ENCODE peak calls at places on chromosome 2, in eight cellular contexts. Y is osteocyte, F is NCI-H524, W is NCI-H345, X is NCI-H1417, S is H9, Z is glomerular endothelial cell, T is NCI-H1105. H is an unnamed sample.

GRCh38 chr2:61471905-61472805 is 1.3 kb upstream of the USP34 start:
- DNase-seq in Y (no peak), F (peak; percentile 38), W (peak; percentile 47), X (peak; percentile 73), S (no peak), Z (no peak), T (peak; percentile 29), H (no peak)

GRCh38 chr2:239675856-239676715 is 275.3 kb upstream of the HDAC4 start:
- DNase-seq in Y (peak; percentile 79), F (no peak), W (no peak), X (no peak), S (peak; percentile 27), Z (no peak), T (no peak), H (no peak)

GRCh38 chr2:96832751-96833507 is 10.9 kb downstream of the ANKRD23 start:
- DNase-seq in Y (no peak), F (no peak), W (peak; percentile 97), X (peak; percentile 94), S (peak; percentile 93), Z (no peak), T (peak; percentile 90), H (no peak)

GRCh38 chr2:27408601-27409320 is 630 bp downstream of the PPM1G start:
- DNase-seq in Y (no peak), F (peak; percentile 42), W (peak; percentile 45), X (peak; percentile 25), S (no peak), Z (no peak), T (no peak), H (peak; percentile 22)

GRCh38 chr2:232860593-232861241 is 9.3 kb upstream of the SNORC start:
- DNase-seq in Y (no peak), F (no peak), W (no peak), X (no peak), S (no peak), Z (no peak), T (no peak), H (no peak)

GRCh38 chr2:95159690-95160449 is at the start of gene ZNF514:
- DNase-seq in Y (peak; percentile 88), F (peak; percentile 49), W (peak; percentile 76), X (peak; percentile 65), S (peak; percentile 68), Z (no peak), T (peak; percentile 36), H (peak; percentile 91)

GRCh38 chr2:9347411-9347853 is 75.9 kb downstream of the ITGB1BP1 start:
- DNase-seq in Y (no peak), F (no peak), W (no peak), X (no peak), S (no peak), Z (peak; percentile 18), T (no peak), H (no peak)

GRCh38 chr2:241801611-241802420 is 7.2 kb upstream of the NEU4 start:
- DNase-seq in Y (no peak), F (no peak), W (no peak), X (no peak), S (peak; percentile 69), Z (no peak), T (no peak), H (peak; percentile 33)

GRCh38 chr2:231167745-231168459 is 30.5 kb upstream of the ARMC9 start:
- DNase-seq in Y (no peak), F (no peak), W (no peak), X (no peak), S (no peak), Z (no peak), T (no peak), H (no peak)

GRCh38 chr2:112204411-112204810 is 50.4 kb downstream of the ZC3H8 start:
- DNase-seq in Y (no peak), F (no peak), W (peak; percentile 6), X (no peak), S (no peak), Z (no peak), T (peak; percentile 8), H (no peak)

GRCh38 chr2:94602466-94602865 is 268.8 kb upstream of the TEKT4 start:
- DNase-seq in Y (no peak), F (no peak), W (no peak), X (no peak), S (no peak), Z (no peak), T (no peak), H (no peak)

GRCh38 chr2:65071499-65072180 is 15.4 kb downstream of the CEP68 start:
- DNase-seq in Y (no peak), F (no peak), W (no peak), X (no peak), S (peak; percentile 68), Z (no peak), T (no peak), H (no peak)

H was measured in D341Med.